ENCODE peak calls at places on chromosomes 3 and 15, in six cellular contexts. X is GM23338, A is hepatocyte, O is H1, K is fibroblast of lung, L is HCT116. U is an unnamed sample.

GRCh38 chr15:41913251-41913650 is 19.4 kb upstream of the SPTBN5 start:
- DNase-seq in X (no peak), A (no peak), O (no peak), K (no peak), L (no peak), U (no peak)

GRCh38 chr15:90087454-90088154 is 14.7 kb downstream of the IDH2 start:
- DNase-seq in X (peak; percentile 58), A (no peak), O (no peak), K (no peak), L (no peak), U (peak; percentile 86)

GRCh38 chr15:85582076-85582718 is 201.8 kb downstream of the AKAP13 start:
- DNase-seq in X (no peak), A (no peak), O (no peak), K (peak; percentile 58), L (no peak), U (no peak)

GRCh38 chr3:148938306-148938705 is 53.0 kb upstream of the GYG1 start:
- DNase-seq in X (no peak), A (no peak), O (no peak), K (peak; percentile 12), L (no peak), U (no peak)

GRCh38 chr3:193971268-193971751 is 164.6 kb upstream of the HES1 start:
- DNase-seq in X (no peak), A (no peak), O (no peak), K (peak; percentile 84), L (no peak), U (no peak)

GRCh38 chr15:101455291-101455916 is 34.1 kb downstream of the PCSK6 start:
- DNase-seq in X (no peak), A (no peak), O (no peak), K (no peak), L (no peak), U (no peak)

GRCh38 chr3:171419457-171419856 is 40.7 kb downstream of the TNIK start:
- DNase-seq in X (no peak), A (no peak), O (no peak), K (no peak), L (no peak), U (no peak)

GRCh38 chr3:100875239-100875638 is 118.0 kb downstream of the ABI3BP start:
- DNase-seq in X (no peak), A (no peak), O (no peak), K (peak; percentile 83), L (no peak), U (no peak)

GRCh38 chr3:46998121-46998851 is 18.8 kb downstream of the NBEAL2 start:
- DNase-seq in X (peak; percentile 93), A (peak; percentile 87), O (peak; percentile 96), K (peak; percentile 34), L (peak; percentile 59), U (peak; percentile 98)

GRCh38 chr15:60047701-60048100 is 43.6 kb downstream of the FOXB1 start:
- DNase-seq in X (no peak), A (no peak), O (no peak), K (peak; percentile 19), L (no peak), U (no peak)

GRCh38 chr3:113271594-113272368 is 60.4 kb downstream of the BOC start:
- DNase-seq in X (no peak), A (no peak), O (no peak), K (no peak), L (no peak), U (no peak)

GRCh38 chr3:73868688-73869315 is 244.1 kb upstream of the PDZRN3 start:
- DNase-seq in X (peak; percentile 71), A (peak; percentile 68), O (peak; percentile 53), K (peak; percentile 11), L (no peak), U (peak; percentile 86)

GRCh38 chr3:170423001-170423615 is 4.4 kb downstream of the CLDN11 start:
- DNase-seq in X (no peak), A (no peak), O (no peak), K (peak; percentile 35), L (no peak), U (peak; percentile 42)

GRCh38 chr3:135191690-135192089 is 396.6 kb downstream of the EPHB1 start:
- DNase-seq in X (no peak), A (no peak), O (no peak), K (no peak), L (no peak), U (no peak)

GRCh38 chr3:14890470-14890869 is 56.9 kb upstream of the NR2C2 start:
- DNase-seq in X (no peak), A (no peak), O (no peak), K (no peak), L (no peak), U (no peak)

DNA sequence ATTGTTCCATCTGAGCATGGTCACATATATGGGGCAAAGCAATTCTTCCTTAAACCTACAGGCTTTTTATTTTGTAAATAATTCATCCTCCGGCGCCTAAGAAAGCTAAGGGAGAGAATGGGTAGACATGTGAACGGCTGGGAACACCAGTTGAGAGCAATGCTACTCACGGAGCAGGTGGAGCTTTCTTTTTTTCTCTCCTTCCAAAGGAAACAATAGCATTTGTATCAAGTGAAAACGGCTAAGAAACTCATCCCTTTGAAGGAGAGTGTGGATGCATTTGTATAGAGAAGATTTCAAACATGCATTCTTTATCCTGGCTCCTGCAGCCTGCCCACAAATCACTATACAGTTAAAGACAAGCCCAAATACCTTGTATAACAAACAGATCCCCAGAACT is 637.8 kb downstream of the MAGI1 start:
- DNase-seq in X (peak; percentile 78), A (no peak), O (no peak), K (no peak), L (no peak), U (no peak)
- H3K4me3 ChIP-seq in X (peak overlapping the region; percentile 8), A (no peak overlapping the region), O (no peak overlapping the region), K (no peak overlapping the region), L (no peak overlapping the region), U (no peak overlapping the region)

GRCh38 chr15:75307778-75308390 is 25.2 kb downstream of the GOLGA6D start:
- DNase-seq in X (peak; percentile 93), A (peak; percentile 78), O (peak; percentile 88), K (no peak), L (peak; percentile 62), U (peak; percentile 84)
- H3K4me2 ChIP-seq in X (no peak overlapping the region), A (no peak overlapping the region), O (no peak overlapping the region), K (no peak overlapping the region), L (peak overlapping the region; percentile 70), U (no peak overlapping the region)

GRCh38 chr3:122011396-122011795 is 10.7 kb downstream of the ILDR1 start:
- DNase-seq in X (no peak), A (no peak), O (no peak), K (no peak), L (no peak), U (no peak)
- H3K4me3 ChIP-seq in X (no peak overlapping the region), A (no peak overlapping the region), O (no peak overlapping the region), K (no peak overlapping the region), L (no peak overlapping the region), U (no peak overlapping the region)

GRCh38 chr3:43212914-43213611 is 73.3 kb upstream of the SNRK start:
- DNase-seq in X (no peak), A (no peak), O (no peak), K (no peak), L (no peak), U (no peak)
- H3K4me2 ChIP-seq in X (no peak overlapping the region), A (no peak overlapping the region), O (no peak overlapping the region), K (no peak overlapping the region), L (no peak overlapping the region), U (no peak overlapping the region)